ENCODE peak calls at places on chromosomes 6 and 20, in eight cellular contexts. B is T-helper 17 cell; G is left lung; H is activated naive CD8-positive, alpha-beta T cell treated with anti-CD3 and anti-CD28 coated beads, Interleukin-2, amount 50 U/mL, for 24 hours; L is T-cell; I is central memory CD8-positive, alpha-beta T cell; E is activated T-cell treated with anti-CD3 and anti-CD28 coated beads, Interleukin-2, amount 50 U/mL, for 4 hours; V is stimulated activated naive CD8-positive, alpha-beta T cell treated with anti-CD3 and anti-CD28 coated beads, Interleukin-15, Interleukin-2, amounts not matched to agents 100 U/mL and 50 U/mL, for 24 hours. C is an unnamed sample.

GRCh38 chr6:170372380-170373325 is 66.1 kb downstream of the FAM120B start:
- ATAC-seq in E (no peak), B (no peak), V (no peak), G (no peak), I (no peak), H (no peak), L (no peak), C (no peak)

GRCh38 chr6:37127961-37128862 is 41.7 kb upstream of the PIM1 start:
- ATAC-seq in V (no peak), H (no peak), G (peak), B (no peak), E (no peak), L (no peak), I (no peak), C (no peak)

GRCh38 chr20:11267131-11267761 is 593.4 kb upstream of the JAG1 start:
- ATAC-seq in B (no peak), H (peak), G (peak), I (no peak), L (no peak), E (no peak), V (peak), C (no peak)

GRCh38 chr20:58405504-58406291 is 16.7 kb downstream of the VAPB start:
- ATAC-seq in G (no peak), V (no peak), I (no peak), E (no peak), B (no peak), H (no peak), L (no peak), C (no peak)

GRCh38 chr6:122393339-122393896 is 6.0 kb upstream of the HSF2 start:
- ATAC-seq in G (no peak), V (peak), B (no peak), L (no peak), I (no peak), H (peak), E (peak), C (no peak)

GRCh38 chr20:52410182-52410647 is 218.6 kb upstream of the ZFP64 start:
- ATAC-seq in L (peak), I (peak), V (peak), H (peak), B (peak), E (peak), G (no peak), C (no peak)

GRCh38 chr6:27872634-27873028 is 39.6 kb downstream of the OR2B2 start:
- ATAC-seq in V (peak), G (peak), H (peak), I (peak), B (peak), L (peak), E (peak), C (peak)

GRCh38 chr6:139510040-139510815 is 135.8 kb upstream of the CITED2 start:
- ATAC-seq in E (no peak), I (no peak), V (no peak), H (no peak), L (no peak), B (no peak), G (peak), C (no peak)

GRCh38 chr6:94670017-94670416 is 907.3 kb upstream of the MANEA start:
- ATAC-seq in L (no peak), E (no peak), V (no peak), G (no peak), B (no peak), I (no peak), H (no peak), C (no peak)

GRCh38 chr6:21022343-21023107 is 488.3 kb downstream of the CDKAL1 start:
- ATAC-seq in H (peak), L (no peak), G (peak), I (no peak), V (no peak), E (no peak), B (no peak), C (peak)

GRCh38 chr20:10453241-10453640 is 18.1 kb downstream of the SLX4IP start:
- ATAC-seq in G (no peak), L (peak), I (peak), H (peak), B (peak), E (peak), V (peak), C (peak)

GRCh38 chr6:43687079-43687436 is 533 bp downstream of the MRPS18A start:
- ATAC-seq in G (no peak), E (peak), H (no peak), L (no peak), B (no peak), I (no peak), V (no peak), C (no peak)

GRCh38 chr6:3305831-3306230 is 47.1 kb downstream of the PSMG4 start:
- ATAC-seq in I (no peak), B (no peak), H (no peak), L (no peak), G (no peak), E (no peak), V (no peak), C (no peak)

GRCh38 chr20:54284928-54285704 is 77.2 kb downstream of the PFDN4 start:
- ATAC-seq in E (peak), G (no peak), H (peak), V (peak), B (no peak), I (no peak), L (no peak), C (no peak)

GRCh38 chr20:4569092-4569491 is 152.6 kb upstream of the PRND start:
- ATAC-seq in L (no peak), V (no peak), H (no peak), G (no peak), I (no peak), E (no peak), B (no peak), C (no peak)

GRCh38 chr6:15616266-15616665 is 46.6 kb downstream of the DTNBP1 start:
- ATAC-seq in V (no peak), G (no peak), E (no peak), H (no peak), B (no peak), L (no peak), I (no peak), C (no peak)

GRCh38 chr6:44056392-44057237 is 70.6 kb downstream of the MRPL14 start:
- ATAC-seq in E (no peak), H (no peak), G (no peak), L (no peak), V (no peak), B (no peak), I (no peak), C (no peak)

GRCh38 chr6:54273214-54273820 is 34.9 kb upstream of the TINAG start:
- ATAC-seq in H (no peak), I (no peak), G (no peak), L (no peak), B (no peak), V (no peak), E (no peak), C (no peak)

GRCh38 chr20:21224217-21224616 is 78.9 kb upstream of the XRN2 start:
- ATAC-seq in B (no peak), H (no peak), E (no peak), L (no peak), V (no peak), I (no peak), G (no peak), C (no peak)

GRCh38 chr6:46262928-46263708 is 92.3 kb upstream of the ENPP5 start:
- ATAC-seq in H (no peak), L (no peak), B (no peak), I (no peak), V (no peak), E (no peak), G (no peak), C (no peak)

GRCh38 chr6:89604662-89605061 is 33.9 kb downstream of the LYRM2 start:
- ATAC-seq in V (no peak), H (no peak), I (no peak), G (no peak), E (no peak), L (no peak), B (no peak), C (no peak)

GRCh38 chr6:40936810-40937209 is 102.2 kb downstream of the UNC5CL start:
- ATAC-seq in V (no peak), B (no peak), H (peak), G (peak), L (no peak), E (no peak), I (no peak), C (no peak)

GRCh38 chr6:89977808-89978748 is 83.8 kb downstream of the GJA10 start:
- ATAC-seq in G (peak), H (no peak), B (no peak), I (no peak), E (no peak), V (no peak), L (no peak), C (no peak)

GRCh38 chr20:58366866-58367265 is 22.2 kb upstream of the VAPB start:
- ATAC-seq in B (no peak), G (no peak), I (no peak), H (no peak), E (no peak), L (no peak), V (no peak), C (no peak)

GRCh38 chr6:36758516-36759176 is 61.0 kb downstream of the RAB44 start:
- ATAC-seq in I (no peak), H (no peak), E (no peak), V (no peak), B (no peak), G (peak), L (no peak), C (peak)

GRCh38 chr20:24379116-24379927 is 90.1 kb upstream of the SYNDIG1 start:
- ATAC-seq in B (no peak), H (no peak), I (no peak), E (no peak), V (no peak), G (peak), L (no peak), C (no peak)

GRCh38 chr20:18313410-18313809 is 25.1 kb downstream of the ZNF133 start:
- ATAC-seq in I (no peak), E (no peak), L (no peak), V (no peak), H (no peak), G (no peak), B (no peak), C (no peak)

GRCh38 chr20:36491901-36492617 is 49.3 kb upstream of the MYL9 start:
- ATAC-seq in H (peak), G (peak), B (peak), I (peak), V (peak), E (peak), L (peak), C (peak)

GRCh38 chr6:139080255-139080920 is 51.8 kb downstream of the ABRACL start:
- ATAC-seq in E (no peak), H (no peak), G (no peak), L (no peak), I (no peak), B (no peak), V (no peak), C (no peak)